ENCODE peak calls at places on chromosomes 16 and 17, in nine cellular contexts. W is C1 segment of cervical spinal cord; D is stimulated activated effector memory CD8-positive, alpha-beta T cell treated with anti-CD3 and anti-CD28 coated beads, Interleukin-12 subunit alpha, Interleukin-12 subunit beta, amount 100 ng/mL, for 72 hours; I is Panc1; T is left colon; B is skeletal muscle cell; J is mucosa of gallbladder; E is CD4-positive, CD25-positive, alpha-beta regulatory T cell; L is HL-60. P is an unnamed sample.

GRCh38 chr16:73065617-73066313 is 17.8 kb upstream of the ZFHX3 start:
- DNase-seq in W (no peak), D (no peak), I (no peak), T (peak; percentile 54), B (no peak), J (no peak), E (no peak), L (no peak), P (no peak)

GRCh38 chr17:7058831-7059447 is 15.0 kb upstream of the SLC16A11 start:
- DNase-seq in W (no peak), D (no peak), I (no peak), T (no peak), B (no peak), J (no peak), E (no peak), L (no peak), P (no peak)

GRCh38 chr17:50396261-50397110 is 837 bp downstream of the LRRC59 start:
- DNase-seq in W (no peak), D (peak; percentile 61), I (no peak), T (peak; percentile 73), B (peak; percentile 15), J (peak; percentile 38), E (no peak), L (peak; percentile 71), P (peak; percentile 38)

GRCh38 chr17:49074851-49075540 is 57.6 kb upstream of the B4GALNT2 start:
- DNase-seq in W (no peak), D (no peak), I (no peak), T (no peak), B (no peak), J (no peak), E (no peak), L (no peak), P (no peak)

GRCh38 chr17:73228748-73229236 is 32.9 kb downstream of the CPSF4L start:
- DNase-seq in W (no peak), D (no peak), I (no peak), T (peak; percentile 47), B (peak; percentile 58), J (peak; percentile 60), E (peak; percentile 28), L (peak; percentile 57), P (peak; percentile 60)

GRCh38 chr17:37717627-37718382 is 27.1 kb downstream of the HNF1B start:
- DNase-seq in W (no peak), D (no peak), I (no peak), T (no peak), B (no peak), J (no peak), E (no peak), L (no peak), P (no peak)

GRCh38 chr16:65876624-65877023 is 489.9 kb upstream of the CDH5 start:
- DNase-seq in W (no peak), D (no peak), I (no peak), T (no peak), B (no peak), J (no peak), E (no peak), L (no peak), P (no peak)

GRCh38 chr16:88345943-88346560 is 36.7 kb upstream of the ZNF469 start:
- DNase-seq in W (no peak), D (no peak), I (no peak), T (no peak), B (no peak), J (no peak), E (no peak), L (no peak), P (no peak)

GRCh38 chr16:73268311-73268997 is 220.5 kb upstream of the ZFHX3 start:
- DNase-seq in W (no peak), D (no peak), I (no peak), T (no peak), B (no peak), J (no peak), E (no peak), L (no peak), P (peak; percentile 3)

GRCh38 chr16:49592507-49593422 is 219.2 kb downstream of the C16orf78 start:
- DNase-seq in W (no peak), D (peak; percentile 52), I (peak; percentile 36), T (peak; percentile 22), B (no peak), J (no peak), E (peak; percentile 28), L (no peak), P (no peak)

GRCh38 chr16:503150-504071 is 24.1 kb upstream of the CAPN15 start:
- DNase-seq in W (no peak), D (no peak), I (no peak), T (no peak), B (no peak), J (no peak), E (no peak), L (no peak), P (no peak)

GRCh38 chr17:28405632-28406477 is at the start of gene SLC46A1:
- DNase-seq in W (no peak), D (peak; percentile 85), I (no peak), T (peak; percentile 71), B (no peak), J (peak; percentile 43), E (peak; percentile 10), L (no peak), P (no peak)

GRCh38 chr17:42315402-42316156 is 27.3 kb downstream of the STAT5A start:
- DNase-seq in W (no peak), D (no peak), I (no peak), T (peak; percentile 27), B (no peak), J (no peak), E (peak; percentile 36), L (no peak), P (no peak)

GRCh38 chr17:82492647-82493516 is 26.6 kb upstream of the FOXK2 start:
- DNase-seq in W (no peak), D (no peak), I (no peak), T (no peak), B (no peak), J (no peak), E (no peak), L (no peak), P (no peak)